ENCODE peak calls at places on chromosomes 16 and 17, in six cellular contexts. O is right lobe of liver, J is heart right ventricle, V is Panc1, H is neural progenitor cell, S is transverse colon. K is an unnamed sample. For H3K27me3, the result is how much of the 10 kb centered on the place peaks cover.

GRCh38 chr17:69342896-69343644 is 16.1 kb upstream of the ABCA5 start:
- DNase-seq in H (no peak), O (no peak), V (no peak), J (no peak), S (no peak), K (no peak)

GRCh38 chr17:9981344-9981915 is 76.4 kb upstream of the RCVRN start:
- DNase-seq in S (no peak), H (no peak), V (no peak), O (no peak), J (no peak), K (no peak)

GRCh38 chr16:31113420-31114124 is 3.9 kb upstream of the KAT8 start:
- DNase-seq in S (no peak), V (no peak), O (no peak), J (no peak), H (no peak), K (no peak)

GRCh38 chr16:6684076-6684673 is 648.5 kb upstream of the RBFOX1 start:
- DNase-seq in S (peak), J (no peak), O (no peak), V (peak), H (peak), K (no peak)

GRCh38 chr17:30600830-30601494 is 123.8 kb downstream of the GOSR1 start:
- DNase-seq in S (peak), J (no peak), H (peak), O (no peak), V (no peak), K (no peak)

GRCh38 chr17:76193616-76194015 is 46.7 kb downstream of the RNF157 start:
- DNase-seq in V (no peak), J (no peak), H (peak), O (no peak), S (no peak), K (no peak)

GRCh38 chr16:2151188-2152091 is 3.0 kb downstream of the RAB26 start:
- DNase-seq in S (no peak), V (no peak), H (no peak), J (no peak), O (no peak), K (no peak)

GRCh38 chr16:68357923-68358322 is 47.1 kb downstream of the PRMT7 start:
- DNase-seq in J (no peak), O (peak), V (no peak), S (no peak), H (no peak), K (no peak)

GRCh38 chr16:50509521-50510341 is 38.5 kb upstream of the NKD1 start:
- DNase-seq in H (peak), V (peak), S (peak), J (no peak), O (peak), K (no peak)

GRCh38 chr17:19247423-19247822 is 10.3 kb downstream of the EPN2 start:
- DNase-seq in S (no peak), O (no peak), J (no peak), H (no peak), V (no peak), K (no peak)

GRCh38 chr17:60439501-60439900 is 17.2 kb downstream of the CHCT1 start:
- DNase-seq in H (no peak), V (no peak), O (no peak), S (no peak), J (no peak), K (no peak)

GRCh38 chr17:60435244-60436170 is 13.2 kb downstream of the CHCT1 start:
- DNase-seq in J (peak), H (peak), S (peak), O (peak), V (peak), K (peak)
- TF ChIP-seq CTCF in J (peak), H (peak), S (peak), O (peak), V (peak), K (peak)

DNA sequence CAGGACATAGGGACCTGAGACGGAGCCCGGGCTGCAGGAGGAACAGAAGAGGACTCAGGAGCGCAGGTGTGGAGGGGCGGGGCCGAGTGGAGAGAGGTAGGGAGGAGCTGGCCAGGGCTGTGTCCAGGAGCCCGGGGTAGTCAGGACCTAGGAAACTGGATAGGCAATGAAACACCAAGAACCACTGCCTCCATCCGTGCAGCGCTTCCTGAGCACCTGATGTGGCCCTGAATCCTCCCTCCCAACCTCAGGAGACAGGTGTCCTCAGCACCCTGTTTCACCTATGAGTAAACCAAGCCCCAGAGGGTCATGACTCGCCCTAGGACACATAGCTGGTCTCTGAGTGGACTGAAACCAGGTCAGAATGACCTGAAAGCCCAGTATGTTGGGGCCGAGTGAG is 72.6 kb downstream of the SCNN1B start:
- DNase-seq in S (peak), J (no peak), V (no peak), H (no peak), O (no peak), K (no peak)
- H3K27ac ChIP-seq in S (no peak), J (no peak), V (no peak), H (no peak), O (no peak), K (no peak)

GRCh38 chr17:38572665-38573365 is 32.9 kb downstream of the SRCIN1 start:
- DNase-seq in J (no peak), S (no peak), O (no peak), V (no peak), H (peak), K (no peak)
- H3K27me3 ChIP-seq in J (half or more), S (half or more), O (under half), V (under half), H (half or more), K (half or more)

GRCh38 chr16:74605332-74605731 is 1.6 kb downstream of the GLG1 start:
- DNase-seq in S (no peak), O (no peak), H (no peak), J (no peak), V (no peak), K (no peak)
- TF ChIP-seq CTCF in S (no peak), O (no peak), H (no peak), J (no peak), V (no peak), K (no peak)